ENCODE peak calls at places on chromosome 14, in four cellular contexts. One of them, this sample, is unnamed.

GRCh38 chr14:93239869-93240677 is 33.0 kb downstream of the UBR7 start:
- DNase-seq in esophagus squamous epithelium: no peak
- DNase-seq in ELR: peak; percentile 96
- DNase-seq in T-helper 17 cell: no peak
- DNase-seq in this sample: no peak

GRCh38 chr14:105400016-105400415 is 1.7 kb downstream of the TEX22 start:
- DNase-seq in esophagus squamous epithelium: no peak
- DNase-seq in ELR: no peak
- DNase-seq in T-helper 17 cell: no peak
- DNase-seq in this sample: no peak

GRCh38 chr14:99134333-99135046 is 137.5 kb downstream of the BCL11B start:
- DNase-seq in esophagus squamous epithelium: no peak
- DNase-seq in ELR: no peak
- DNase-seq in T-helper 17 cell: no peak
- DNase-seq in this sample: no peak

GRCh38 chr14:104140213-104140462 is 1.8 kb downstream of the KIF26A start:
- DNase-seq in esophagus squamous epithelium: no peak
- DNase-seq in ELR: no peak
- DNase-seq in T-helper 17 cell: peak; percentile 8
- DNase-seq in this sample: no peak

GRCh38 chr14:20606190-20606901 is 15.2 kb upstream of the RNASE12 start:
- DNase-seq in esophagus squamous epithelium: no peak
- DNase-seq in ELR: peak; percentile 56
- DNase-seq in T-helper 17 cell: no peak
- DNase-seq in this sample: no peak

GRCh38 chr14:66043921-66044320 is 442.2 kb upstream of the CCDC196 start:
- DNase-seq in esophagus squamous epithelium: no peak
- DNase-seq in ELR: peak; percentile 46
- DNase-seq in T-helper 17 cell: no peak
- DNase-seq in this sample: no peak

GRCh38 chr14:75063491-75064204 is at the start of gene ACYP1:
- DNase-seq in esophagus squamous epithelium: peak; percentile 57
- DNase-seq in ELR: peak; percentile 92
- DNase-seq in T-helper 17 cell: peak; percentile 78
- DNase-seq in this sample: peak; percentile 79

GRCh38 chr14:102140027-102140749 is 491 bp downstream of the WDR20 start:
- DNase-seq in esophagus squamous epithelium: no peak
- DNase-seq in ELR: peak; percentile 66
- DNase-seq in T-helper 17 cell: peak; percentile 17
- DNase-seq in this sample: no peak

GRCh38 chr14:43471595-43471994 is 1035.5 kb downstream of the FSCB start:
- DNase-seq in esophagus squamous epithelium: no peak
- DNase-seq in ELR: no peak
- DNase-seq in T-helper 17 cell: no peak
- DNase-seq in this sample: no peak

GRCh38 chr14:35986219-35986573 is 160.1 kb downstream of the BRMS1L start:
- DNase-seq in esophagus squamous epithelium: no peak
- DNase-seq in ELR: no peak
- DNase-seq in T-helper 17 cell: no peak
- DNase-seq in this sample: no peak

GRCh38 chr14:95514131-95515079 is 2.0 kb downstream of the SYNE3 start:
- DNase-seq in esophagus squamous epithelium: no peak
- DNase-seq in ELR: no peak
- DNase-seq in T-helper 17 cell: no peak
- DNase-seq in this sample: no peak

GRCh38 chr14:72736791-72737559 is 156.9 kb downstream of the DPF3 start:
- DNase-seq in esophagus squamous epithelium: no peak
- DNase-seq in ELR: no peak
- DNase-seq in T-helper 17 cell: no peak
- DNase-seq in this sample: no peak

GRCh38 chr14:103404032-103404918 is 19.1 kb downstream of the MARK3 start:
- DNase-seq in esophagus squamous epithelium: no peak
- DNase-seq in ELR: no peak
- DNase-seq in T-helper 17 cell: no peak
- DNase-seq in this sample: no peak

GRCh38 chr14:70018713-70019201 is 139.5 kb downstream of the SMOC1 start:
- DNase-seq in esophagus squamous epithelium: no peak
- DNase-seq in ELR: no peak
- DNase-seq in T-helper 17 cell: no peak
- DNase-seq in this sample: no peak

GRCh38 chr14:49303952-49304516 is 282.1 kb downstream of the RPS29 start:
- DNase-seq in esophagus squamous epithelium: no peak
- DNase-seq in ELR: peak; percentile 20
- DNase-seq in T-helper 17 cell: no peak
- DNase-seq in this sample: no peak

GRCh38 chr14:88098128-88098527 is 93.2 kb downstream of the GPR65 start:
- DNase-seq in esophagus squamous epithelium: no peak
- DNase-seq in ELR: no peak
- DNase-seq in T-helper 17 cell: no peak
- DNase-seq in this sample: no peak

GRCh38 chr14:82720931-82721330 is 1187.3 kb upstream of the SEL1L start:
- DNase-seq in esophagus squamous epithelium: no peak
- DNase-seq in ELR: no peak
- DNase-seq in T-helper 17 cell: no peak
- DNase-seq in this sample: no peak

GRCh38 chr14:23449314-23449713 is 13.9 kb upstream of the MYH7 start:
- DNase-seq in esophagus squamous epithelium: no peak
- DNase-seq in ELR: no peak
- DNase-seq in T-helper 17 cell: no peak
- DNase-seq in this sample: no peak

GRCh38 chr14:99756796-99757195 is 36.4 kb upstream of the EML1 start:
- DNase-seq in esophagus squamous epithelium: no peak
- DNase-seq in ELR: peak; percentile 35
- DNase-seq in T-helper 17 cell: no peak
- DNase-seq in this sample: no peak

GRCh38 chr14:66495214-66496098 is 9.3 kb downstream of the CCDC196 start:
- DNase-seq in esophagus squamous epithelium: no peak
- DNase-seq in ELR: peak; percentile 74
- DNase-seq in T-helper 17 cell: no peak
- DNase-seq in this sample: peak; percentile 63

GRCh38 chr14:101374373-101375338 is 186.6 kb upstream of the DIO3 start:
- DNase-seq in esophagus squamous epithelium: no peak
- DNase-seq in ELR: no peak
- DNase-seq in T-helper 17 cell: no peak
- DNase-seq in this sample: no peak